ENCODE peak calls at places on chromosomes 4 and X, in seven cellular contexts. One of them, this sample, is unnamed.
A peak's percentile ranks its signal among the peaks of the same experiment; 100 is the strongest.

GRCh38 chr4:144709159-144709558 is 63.2 kb downstream of the HHIP start:
- DNase-seq in BJ: no peak
- DNase-seq in hepatocyte: no peak
- DNase-seq in right lobe of liver: no peak
- DNase-seq in adipocyte: no peak
- DNase-seq in RWPE2: no peak
- DNase-seq in right atrium auricular region: no peak
- DNase-seq in this sample: peak; percentile 1

GRCh38 chr4:145299380-145300076 is 119.1 kb upstream of the OTUD4 start:
- DNase-seq in BJ: peak; percentile 61
- DNase-seq in hepatocyte: no peak
- DNase-seq in right lobe of liver: no peak
- DNase-seq in adipocyte: peak; percentile 67
- DNase-seq in RWPE2: peak; percentile 68
- DNase-seq in right atrium auricular region: no peak
- DNase-seq in this sample: peak; percentile 87

GRCh38 chr4:167868163-167868562 is 224.2 kb upstream of the ANXA10 start:
- DNase-seq in BJ: no peak
- DNase-seq in hepatocyte: no peak
- DNase-seq in right lobe of liver: no peak
- DNase-seq in adipocyte: peak; percentile 17
- DNase-seq in RWPE2: no peak
- DNase-seq in right atrium auricular region: no peak
- DNase-seq in this sample: no peak

GRCh38 chrX:150308041-150308440 is 55.1 kb upstream of the MAMLD1 start:
- DNase-seq in BJ: no peak
- DNase-seq in hepatocyte: no peak
- DNase-seq in right lobe of liver: no peak
- DNase-seq in adipocyte: no peak
- DNase-seq in RWPE2: no peak
- DNase-seq in right atrium auricular region: peak; percentile 23
- DNase-seq in this sample: no peak

GRCh38 chr4:53479731-53480525 is 102.5 kb downstream of the FIP1L1 start:
- DNase-seq in BJ: no peak
- DNase-seq in hepatocyte: no peak
- DNase-seq in right lobe of liver: no peak
- DNase-seq in adipocyte: peak; percentile 65
- DNase-seq in RWPE2: no peak
- DNase-seq in right atrium auricular region: no peak
- DNase-seq in this sample: peak; percentile 62

GRCh38 chr4:13162886-13163285 is 321.3 kb downstream of the RAB28 start:
- DNase-seq in BJ: no peak
- DNase-seq in hepatocyte: no peak
- DNase-seq in right lobe of liver: no peak
- DNase-seq in adipocyte: no peak
- DNase-seq in RWPE2: no peak
- DNase-seq in right atrium auricular region: no peak
- DNase-seq in this sample: no peak

GRCh38 chr4:76148142-76148849 is at the start of gene NUP54:
- DNase-seq in BJ: peak; percentile 73
- DNase-seq in hepatocyte: peak; percentile 96
- DNase-seq in right lobe of liver: peak; percentile 93
- DNase-seq in adipocyte: peak; percentile 98
- DNase-seq in RWPE2: peak; percentile 92
- DNase-seq in right atrium auricular region: peak; percentile 95
- DNase-seq in this sample: peak; percentile 89

GRCh38 chr4:150046728-150047217 is 31.5 kb upstream of the DCLK2 start:
- DNase-seq in BJ: no peak
- DNase-seq in hepatocyte: no peak
- DNase-seq in right lobe of liver: no peak
- DNase-seq in adipocyte: no peak
- DNase-seq in RWPE2: no peak
- DNase-seq in right atrium auricular region: no peak
- DNase-seq in this sample: no peak

GRCh38 chr4:184097240-184097619 is 120.4 kb downstream of the ENPP6 start:
- DNase-seq in BJ: no peak
- DNase-seq in hepatocyte: no peak
- DNase-seq in right lobe of liver: no peak
- DNase-seq in adipocyte: no peak
- DNase-seq in RWPE2: no peak
- DNase-seq in right atrium auricular region: peak; percentile 74
- DNase-seq in this sample: peak; percentile 78

GRCh38 chr4:118265312-118266144 is 87.3 kb downstream of the PRSS12 start:
- DNase-seq in BJ: no peak
- DNase-seq in hepatocyte: peak; percentile 31
- DNase-seq in right lobe of liver: peak; percentile 66
- DNase-seq in adipocyte: no peak
- DNase-seq in RWPE2: no peak
- DNase-seq in right atrium auricular region: no peak
- DNase-seq in this sample: no peak

GRCh38 chr4:76235915-76236314 is 15.6 kb upstream of the FAM47E start:
- DNase-seq in BJ: no peak
- DNase-seq in hepatocyte: peak; percentile 47
- DNase-seq in right lobe of liver: no peak
- DNase-seq in adipocyte: no peak
- DNase-seq in RWPE2: no peak
- DNase-seq in right atrium auricular region: no peak
- DNase-seq in this sample: no peak

GRCh38 chr4:1296324-1297022 is 6.8 kb downstream of the MAEA start:
- DNase-seq in BJ: no peak
- DNase-seq in hepatocyte: no peak
- DNase-seq in right lobe of liver: no peak
- DNase-seq in adipocyte: no peak
- DNase-seq in RWPE2: peak; percentile 61
- DNase-seq in right atrium auricular region: no peak
- DNase-seq in this sample: no peak

GRCh38 chr4:16764622-16765021 is 133.8 kb downstream of the LDB2 start:
- DNase-seq in BJ: no peak
- DNase-seq in hepatocyte: peak; percentile 28
- DNase-seq in right lobe of liver: no peak
- DNase-seq in adipocyte: no peak
- DNase-seq in RWPE2: no peak
- DNase-seq in right atrium auricular region: no peak
- DNase-seq in this sample: no peak

GRCh38 chr4:88757776-88758175 is 60.1 kb upstream of the NAP1L5 start:
- DNase-seq in BJ: no peak
- DNase-seq in hepatocyte: no peak
- DNase-seq in right lobe of liver: no peak
- DNase-seq in adipocyte: no peak
- DNase-seq in RWPE2: no peak
- DNase-seq in right atrium auricular region: no peak
- DNase-seq in this sample: no peak

GRCh38 chr4:173990879-173991231 is 292.6 kb downstream of the FBXO8 start:
- DNase-seq in BJ: no peak
- DNase-seq in hepatocyte: peak; percentile 61
- DNase-seq in right lobe of liver: peak; percentile 48
- DNase-seq in adipocyte: no peak
- DNase-seq in RWPE2: no peak
- DNase-seq in right atrium auricular region: peak; percentile 79
- DNase-seq in this sample: no peak

GRCh38 chrX:68114573-68115199 is 318.6 kb downstream of the OPHN1 start:
- DNase-seq in BJ: no peak
- DNase-seq in hepatocyte: peak; percentile 11
- DNase-seq in right lobe of liver: no peak
- DNase-seq in adipocyte: peak; percentile 3
- DNase-seq in RWPE2: no peak
- DNase-seq in right atrium auricular region: no peak
- DNase-seq in this sample: peak; percentile 3

GRCh38 chr4:86927843-86928395 is 6.9 kb upstream of the AFF1 start:
- DNase-seq in BJ: peak; percentile 90
- DNase-seq in hepatocyte: peak; percentile 66
- DNase-seq in right lobe of liver: no peak
- DNase-seq in adipocyte: peak; percentile 97
- DNase-seq in RWPE2: peak; percentile 72
- DNase-seq in right atrium auricular region: peak; percentile 84
- DNase-seq in this sample: peak; percentile 62

GRCh38 chr4:59936566-59936965 is 1263.6 kb upstream of the ADGRL3 start:
- DNase-seq in BJ: no peak
- DNase-seq in hepatocyte: no peak
- DNase-seq in right lobe of liver: no peak
- DNase-seq in adipocyte: no peak
- DNase-seq in RWPE2: no peak
- DNase-seq in right atrium auricular region: no peak
- DNase-seq in this sample: no peak

GRCh38 chr4:165873298-165874071 is 448 bp downstream of the TLL1 start:
- DNase-seq in BJ: no peak
- DNase-seq in hepatocyte: peak; percentile 55
- DNase-seq in right lobe of liver: peak; percentile 62
- DNase-seq in adipocyte: peak; percentile 62
- DNase-seq in RWPE2: no peak
- DNase-seq in right atrium auricular region: no peak
- DNase-seq in this sample: peak; percentile 28

GRCh38 chr4:166165829-166166420 is 292.9 kb downstream of the TLL1 start:
- DNase-seq in BJ: peak; percentile 22
- DNase-seq in hepatocyte: peak; percentile 85
- DNase-seq in right lobe of liver: no peak
- DNase-seq in adipocyte: peak; percentile 92
- DNase-seq in RWPE2: no peak
- DNase-seq in right atrium auricular region: no peak
- DNase-seq in this sample: peak; percentile 19

GRCh38 chrX:36364262-36364661 is 444.7 kb downstream of the CFAP47 start:
- DNase-seq in BJ: no peak
- DNase-seq in hepatocyte: no peak
- DNase-seq in right lobe of liver: no peak
- DNase-seq in adipocyte: no peak
- DNase-seq in RWPE2: no peak
- DNase-seq in right atrium auricular region: no peak
- DNase-seq in this sample: no peak

GRCh38 chr4:88880501-88881226 is 176.3 kb downstream of the FAM13A start:
- DNase-seq in BJ: no peak
- DNase-seq in hepatocyte: no peak
- DNase-seq in right lobe of liver: no peak
- DNase-seq in adipocyte: no peak
- DNase-seq in RWPE2: no peak
- DNase-seq in right atrium auricular region: no peak
- DNase-seq in this sample: no peak

GRCh38 chr4:111234939-111235338 is 612.1 kb upstream of the PITX2 start:
- DNase-seq in BJ: no peak
- DNase-seq in hepatocyte: no peak
- DNase-seq in right lobe of liver: no peak
- DNase-seq in adipocyte: no peak
- DNase-seq in RWPE2: no peak
- DNase-seq in right atrium auricular region: no peak
- DNase-seq in this sample: no peak

GRCh38 chrX:119237526-119238035 is 1.5 kb downstream of the PGRMC1 start:
- DNase-seq in BJ: no peak
- DNase-seq in hepatocyte: peak; percentile 10
- DNase-seq in right lobe of liver: no peak
- DNase-seq in adipocyte: peak; percentile 25
- DNase-seq in RWPE2: no peak
- DNase-seq in right atrium auricular region: no peak
- DNase-seq in this sample: no peak

GRCh38 chr4:121594796-121595526 is 101.8 kb downstream of the ANXA5 start:
- DNase-seq in BJ: peak; percentile 20
- DNase-seq in hepatocyte: peak; percentile 13
- DNase-seq in right lobe of liver: no peak
- DNase-seq in adipocyte: peak; percentile 68
- DNase-seq in RWPE2: no peak
- DNase-seq in right atrium auricular region: peak; percentile 63
- DNase-seq in this sample: peak; percentile 1

GRCh38 chr4:3112979-3113469 is 38.5 kb downstream of the HTT start:
- DNase-seq in BJ: no peak
- DNase-seq in hepatocyte: no peak
- DNase-seq in right lobe of liver: no peak
- DNase-seq in adipocyte: no peak
- DNase-seq in RWPE2: no peak
- DNase-seq in right atrium auricular region: no peak
- DNase-seq in this sample: no peak

GRCh38 chr4:70564033-70564432 is 28.0 kb upstream of the AMBN start:
- DNase-seq in BJ: no peak
- DNase-seq in hepatocyte: peak; percentile 40
- DNase-seq in right lobe of liver: no peak
- DNase-seq in adipocyte: no peak
- DNase-seq in RWPE2: no peak
- DNase-seq in right atrium auricular region: no peak
- DNase-seq in this sample: no peak
- H3K27me3 ChIP-seq in BJ: no peaks in the 10 kb centered on the region
- H3K27me3 ChIP-seq in hepatocyte: no peaks in the 10 kb centered on the region
- H3K27me3 ChIP-seq in right lobe of liver: no peaks in the 10 kb centered on the region
- H3K27me3 ChIP-seq in adipocyte: no peaks in the 10 kb centered on the region
- H3K27me3 ChIP-seq in RWPE2: no peaks in the 10 kb centered on the region
- H3K27me3 ChIP-seq in right atrium auricular region: no peaks in the 10 kb centered on the region
- H3K27me3 ChIP-seq in this sample: no peaks in the 10 kb centered on the region

GRCh38 chr4:139054791-139055376 is 39.3 kb downstream of the NOCT start:
- DNase-seq in BJ: no peak
- DNase-seq in hepatocyte: no peak
- DNase-seq in right lobe of liver: no peak
- DNase-seq in adipocyte: peak; percentile 37
- DNase-seq in RWPE2: no peak
- DNase-seq in right atrium auricular region: no peak
- DNase-seq in this sample: no peak

GRCh38 chr4:139053909-139054308 is 38.3 kb downstream of the NOCT start:
- DNase-seq in BJ: no peak
- DNase-seq in hepatocyte: no peak
- DNase-seq in right lobe of liver: no peak
- DNase-seq in adipocyte: no peak
- DNase-seq in RWPE2: no peak
- DNase-seq in right atrium auricular region: no peak
- DNase-seq in this sample: no peak

GRCh38 chr4:139050436-139050835 is 34.9 kb downstream of the NOCT start:
- DNase-seq in BJ: no peak
- DNase-seq in hepatocyte: no peak
- DNase-seq in right lobe of liver: no peak
- DNase-seq in adipocyte: peak; percentile 19
- DNase-seq in RWPE2: no peak
- DNase-seq in right atrium auricular region: no peak
- DNase-seq in this sample: no peak
- H3K27me3 ChIP-seq in BJ: no peaks in the 10 kb centered on the region
- H3K27me3 ChIP-seq in hepatocyte: no peaks in the 10 kb centered on the region
- H3K27me3 ChIP-seq in right lobe of liver: no peaks in the 10 kb centered on the region
- H3K27me3 ChIP-seq in adipocyte: no peaks in the 10 kb centered on the region
- H3K27me3 ChIP-seq in RWPE2: no peaks in the 10 kb centered on the region
- H3K27me3 ChIP-seq in right atrium auricular region: no peaks in the 10 kb centered on the region
- H3K27me3 ChIP-seq in this sample: no peaks in the 10 kb centered on the region

GRCh38 chrX:65331371-65331770 is 203.2 kb downstream of the LAS1L start:
- DNase-seq in BJ: no peak
- DNase-seq in hepatocyte: no peak
- DNase-seq in right lobe of liver: no peak
- DNase-seq in adipocyte: no peak
- DNase-seq in RWPE2: no peak
- DNase-seq in right atrium auricular region: no peak
- DNase-seq in this sample: no peak
- H3K27me3 ChIP-seq in BJ: no peaks in the 10 kb centered on the region
- H3K27me3 ChIP-seq in hepatocyte: no peaks in the 10 kb centered on the region
- H3K27me3 ChIP-seq in right lobe of liver: no peaks in the 10 kb centered on the region
- H3K27me3 ChIP-seq in adipocyte: no peaks in the 10 kb centered on the region
- H3K27me3 ChIP-seq in RWPE2: no peaks in the 10 kb centered on the region
- H3K27me3 ChIP-seq in right atrium auricular region: no peaks in the 10 kb centered on the region
- H3K27me3 ChIP-seq in this sample: no peaks in the 10 kb centered on the region

GRCh38 chrX:101682723-101683122 is 23.1 kb upstream of the ARMCX2 start:
- DNase-seq in BJ: no peak
- DNase-seq in hepatocyte: no peak
- DNase-seq in right lobe of liver: no peak
- DNase-seq in adipocyte: peak; percentile 7
- DNase-seq in RWPE2: no peak
- DNase-seq in right atrium auricular region: no peak
- DNase-seq in this sample: no peak
- H3K27me3 ChIP-seq in BJ: no peaks in the 10 kb centered on the region
- H3K27me3 ChIP-seq in hepatocyte: no peaks in the 10 kb centered on the region
- H3K27me3 ChIP-seq in right lobe of liver: no peaks in the 10 kb centered on the region
- H3K27me3 ChIP-seq in adipocyte: no peaks in the 10 kb centered on the region
- H3K27me3 ChIP-seq in RWPE2: no peaks in the 10 kb centered on the region
- H3K27me3 ChIP-seq in right atrium auricular region: no peaks in the 10 kb centered on the region
- H3K27me3 ChIP-seq in this sample: no peaks in the 10 kb centered on the region